ENCODE peak calls at places on chromosomes 3 and 15, in seven cellular contexts. R is effector CD4-positive, alpha-beta T cell; S is M059J; Q is HT1080; D is iris pigment epithelial cell; O is HFFc6; N is activated CD4-positive, CD25-positive, alpha-beta regulatory T cell treated with anti-CD3 and anti-CD28 coated beads, Interleukin-2, amount 50 U/mL, for 16 hours. L is an unnamed sample.

GRCh38 chr3:172140499-172141391 is 101.4 kb downstream of the FNDC3B start:
- DNase-seq in Q (peak), N (no peak), D (peak), S (peak), O (peak), R (no peak), L (peak)

GRCh38 chr3:98110191-98110908 is 20.2 kb upstream of the OR5H1 start:
- DNase-seq in D (no peak), S (peak), R (no peak), Q (no peak), O (no peak), N (no peak), L (no peak)

GRCh38 chr3:178137831-178138230 is 398.4 kb upstream of the KCNMB2 start:
- DNase-seq in S (no peak), O (no peak), N (no peak), D (no peak), R (no peak), Q (no peak), L (no peak)

GRCh38 chr3:183918178-183918577 is 33.5 kb upstream of the PARL start:
- DNase-seq in O (no peak), R (no peak), Q (no peak), N (no peak), S (no peak), D (no peak), L (no peak)

GRCh38 chr15:69499521-69500201 is 47.0 kb downstream of the RPLP1 start:
- DNase-seq in D (no peak), S (no peak), Q (no peak), R (no peak), N (no peak), O (no peak), L (no peak)

GRCh38 chr15:89898628-89899302 is 5.0 kb upstream of the AP3S2 start:
- DNase-seq in N (no peak), S (peak), D (peak), O (peak), Q (peak), R (peak), L (peak)

GRCh38 chr3:142914286-142914811 is 25.5 kb upstream of the PCOLCE2 start:
- DNase-seq in N (no peak), S (no peak), O (no peak), D (no peak), R (no peak), Q (no peak), L (no peak)

GRCh38 chr15:71052356-71052755 is 62.9 kb upstream of the THSD4 start:
- DNase-seq in O (peak), S (peak), R (no peak), Q (peak), N (no peak), D (peak), L (peak)

L was measured in AG20443.